ENCODE peak calls at places on chromosome 7, in six cellular contexts. One of them, this sample, is unnamed.

GRCh38 chr7:15215611-15216010 is 313.1 kb upstream of the DGKB start:
- DNase-seq in NB4: no peak
- DNase-seq in endothelial cell of umbilical vein: no peak
- DNase-seq in K562: no peak
- DNase-seq in GM12878: no peak
- DNase-seq in HepG2: no peak
- DNase-seq in this sample: no peak

GRCh38 chr7:27172388-27172774 is 1.7 kb downstream of the HOXA10 start:
- DNase-seq in HepG2: no peak
- DNase-seq in NB4: peak; percentile 64
- DNase-seq in endothelial cell of umbilical vein: peak; percentile 69
- DNase-seq in GM12878: no peak
- DNase-seq in K562: no peak
- DNase-seq in this sample: no peak

GRCh38 chr7:105246195-105247078 is 142.3 kb downstream of the SRPK2 start:
- DNase-seq in endothelial cell of umbilical vein: no peak
- DNase-seq in HepG2: no peak
- DNase-seq in GM12878: no peak
- DNase-seq in NB4: no peak
- DNase-seq in K562: no peak
- DNase-seq in this sample: no peak

GRCh38 chr7:129343099-129343700 is 91.0 kb upstream of the STRIP2 start:
- DNase-seq in NB4: peak; percentile 70
- DNase-seq in GM12878: no peak
- DNase-seq in K562: peak; percentile 77
- DNase-seq in HepG2: peak; percentile 19
- DNase-seq in endothelial cell of umbilical vein: peak; percentile 68
- DNase-seq in this sample: peak; percentile 57

GRCh38 chr7:70640266-70640833 is 491.6 kb upstream of the GALNT17 start:
- DNase-seq in K562: no peak
- DNase-seq in endothelial cell of umbilical vein: no peak
- DNase-seq in HepG2: no peak
- DNase-seq in NB4: no peak
- DNase-seq in GM12878: no peak
- DNase-seq in this sample: no peak

GRCh38 chr7:150595361-150595760 is 28.2 kb downstream of the GIMAP4 start:
- DNase-seq in HepG2: no peak
- DNase-seq in endothelial cell of umbilical vein: peak; percentile 68
- DNase-seq in NB4: no peak
- DNase-seq in K562: no peak
- DNase-seq in GM12878: no peak
- DNase-seq in this sample: no peak

GRCh38 chr7:143245123-143245522 is 18.1 kb upstream of the GSTK1 start:
- DNase-seq in NB4: peak; percentile 50
- DNase-seq in HepG2: no peak
- DNase-seq in K562: no peak
- DNase-seq in endothelial cell of umbilical vein: peak; percentile 58
- DNase-seq in GM12878: no peak
- DNase-seq in this sample: no peak

GRCh38 chr7:87851242-87851641 is 24.9 kb downstream of the SLC25A40 start:
- DNase-seq in GM12878: no peak
- DNase-seq in K562: no peak
- DNase-seq in HepG2: no peak
- DNase-seq in endothelial cell of umbilical vein: no peak
- DNase-seq in NB4: no peak
- DNase-seq in this sample: no peak

GRCh38 chr7:148754912-148755311 is 56.2 kb downstream of the CUL1 start:
- DNase-seq in HepG2: no peak
- DNase-seq in NB4: no peak
- DNase-seq in K562: no peak
- DNase-seq in endothelial cell of umbilical vein: no peak
- DNase-seq in GM12878: no peak
- DNase-seq in this sample: no peak

GRCh38 chr7:130994378-130995115 is 260.5 kb upstream of the KLF14 start:
- DNase-seq in NB4: no peak
- DNase-seq in endothelial cell of umbilical vein: no peak
- DNase-seq in K562: no peak
- DNase-seq in GM12878: no peak
- DNase-seq in HepG2: no peak
- DNase-seq in this sample: no peak

GRCh38 chr7:141698247-141699015 is 3.5 kb downstream of the DENND11 start:
- DNase-seq in NB4: peak; percentile 40
- DNase-seq in K562: no peak
- DNase-seq in endothelial cell of umbilical vein: no peak
- DNase-seq in GM12878: peak; percentile 35
- DNase-seq in HepG2: no peak
- DNase-seq in this sample: no peak

GRCh38 chr7:82325416-82325815 is 118.2 kb downstream of the CACNA2D1 start:
- DNase-seq in GM12878: no peak
- DNase-seq in endothelial cell of umbilical vein: no peak
- DNase-seq in K562: no peak
- DNase-seq in NB4: no peak
- DNase-seq in HepG2: no peak
- DNase-seq in this sample: no peak

GRCh38 chr7:82317257-82317721 is 126.3 kb downstream of the CACNA2D1 start:
- DNase-seq in HepG2: no peak
- DNase-seq in endothelial cell of umbilical vein: no peak
- DNase-seq in GM12878: no peak
- DNase-seq in NB4: no peak
- DNase-seq in K562: no peak
- DNase-seq in this sample: no peak

GRCh38 chr7:82317760-82318159 is 125.8 kb downstream of the CACNA2D1 start:
- DNase-seq in NB4: no peak
- DNase-seq in K562: no peak
- DNase-seq in HepG2: no peak
- DNase-seq in endothelial cell of umbilical vein: no peak
- DNase-seq in GM12878: no peak
- DNase-seq in this sample: no peak

GRCh38 chr7:82323806-82324205 is 119.8 kb downstream of the CACNA2D1 start:
- DNase-seq in GM12878: no peak
- DNase-seq in NB4: no peak
- DNase-seq in HepG2: no peak
- DNase-seq in K562: no peak
- DNase-seq in endothelial cell of umbilical vein: no peak
- DNase-seq in this sample: no peak

DNA sequence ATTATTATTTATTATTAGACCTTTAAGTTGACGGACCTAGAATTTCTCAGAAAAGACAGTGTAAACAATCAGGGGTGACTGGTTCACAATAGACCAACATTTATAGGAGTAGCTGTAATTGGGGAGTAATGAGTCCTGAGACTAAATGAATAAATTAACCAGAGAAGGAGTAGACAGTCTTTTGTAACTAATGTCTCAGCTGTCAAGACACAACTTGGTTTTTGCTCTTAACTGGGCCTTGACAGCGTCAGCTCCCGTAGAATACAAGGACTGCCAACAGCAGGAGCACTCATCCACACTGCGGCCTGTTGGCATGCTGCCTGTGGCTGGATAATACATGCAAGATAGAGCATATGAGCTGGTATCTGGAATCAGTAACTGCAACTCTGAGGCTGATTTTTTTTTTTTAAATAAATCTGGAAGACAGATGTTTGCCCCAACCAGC is 123.9 kb downstream of the CACNA2D1 start:
- DNase-seq in HepG2: no peak
- DNase-seq in endothelial cell of umbilical vein: peak; percentile 62
- DNase-seq in NB4: no peak
- DNase-seq in K562: no peak
- DNase-seq in GM12878: no peak
- DNase-seq in this sample: no peak
- TF ChIP-seq MYC in HepG2: no peak
- TF ChIP-seq MYC in endothelial cell of umbilical vein: no peak
- TF ChIP-seq MYC in NB4: no peak
- TF ChIP-seq MYC in K562: no peak
- TF ChIP-seq MYC in GM12878: no peak
- TF ChIP-seq MYC in this sample: no peak

GRCh38 chr7:113715981-113716870 is 202.6 kb downstream of the PPP1R3A start:
- DNase-seq in K562: no peak
- DNase-seq in GM12878: no peak
- DNase-seq in endothelial cell of umbilical vein: no peak
- DNase-seq in HepG2: no peak
- DNase-seq in NB4: no peak
- DNase-seq in this sample: no peak
- TF ChIP-seq MYC in K562: no peak
- TF ChIP-seq MYC in GM12878: no peak
- TF ChIP-seq MYC in endothelial cell of umbilical vein: no peak
- TF ChIP-seq MYC in HepG2: no peak
- TF ChIP-seq MYC in NB4: no peak
- TF ChIP-seq MYC in this sample: no peak

GRCh38 chr7:46230298-46231295 is 309.5 kb upstream of the IGFBP3 start:
- DNase-seq in endothelial cell of umbilical vein: no peak
- DNase-seq in GM12878: no peak
- DNase-seq in NB4: no peak
- DNase-seq in K562: no peak
- DNase-seq in HepG2: no peak
- DNase-seq in this sample: no peak
- TF ChIP-seq MYC in endothelial cell of umbilical vein: no peak
- TF ChIP-seq MYC in GM12878: no peak
- TF ChIP-seq MYC in NB4: no peak
- TF ChIP-seq MYC in K562: no peak
- TF ChIP-seq MYC in HepG2: no peak
- TF ChIP-seq MYC in this sample: no peak

GRCh38 chr7:44757311-44757710 is 8.7 kb downstream of the ZMIZ2 start:
- DNase-seq in HepG2: no peak
- DNase-seq in K562: no peak
- DNase-seq in GM12878: no peak
- DNase-seq in NB4: no peak
- DNase-seq in endothelial cell of umbilical vein: no peak
- DNase-seq in this sample: no peak
- TF ChIP-seq MYC in HepG2: no peak
- TF ChIP-seq MYC in K562: no peak
- TF ChIP-seq MYC in GM12878: no peak
- TF ChIP-seq MYC in NB4: no peak
- TF ChIP-seq MYC in endothelial cell of umbilical vein: no peak
- TF ChIP-seq MYC in this sample: no peak

DNA sequence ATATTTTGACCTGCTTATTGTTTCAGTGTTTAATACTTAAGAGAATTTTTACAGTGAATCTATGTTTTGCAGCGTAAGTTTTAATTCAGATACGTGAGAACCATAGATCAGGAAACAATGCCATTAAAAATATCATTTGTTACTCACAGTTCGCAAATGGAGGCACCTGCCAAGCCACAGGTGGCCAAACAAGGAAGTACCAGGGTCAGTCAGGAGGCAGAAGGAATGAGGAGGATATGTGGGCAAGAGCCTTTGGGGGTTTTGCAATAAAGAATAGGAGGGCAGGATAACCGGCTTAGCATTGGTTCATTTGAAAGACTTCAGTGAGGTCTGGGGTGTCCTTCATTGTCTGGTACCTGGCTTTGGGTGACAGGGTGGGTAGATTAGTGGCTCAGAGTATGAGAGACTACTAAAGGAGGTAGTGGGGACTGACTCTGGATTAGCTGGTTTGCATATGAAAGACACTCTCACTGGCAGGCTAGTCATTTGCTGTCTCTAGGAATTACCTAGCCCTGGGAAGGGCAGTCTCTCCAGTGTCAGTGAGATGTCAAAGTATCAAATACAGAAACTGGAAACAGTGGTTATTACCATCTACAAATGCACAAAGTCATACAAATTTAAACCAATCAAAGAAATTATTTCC is 132.2 kb upstream of the CAV2 start:
- DNase-seq in HepG2: no peak
- DNase-seq in NB4: no peak
- DNase-seq in GM12878: no peak
- DNase-seq in K562: no peak
- DNase-seq in endothelial cell of umbilical vein: no peak
- DNase-seq in this sample: no peak
- TF ChIP-seq MYC in HepG2: no peak
- TF ChIP-seq MYC in NB4: no peak
- TF ChIP-seq MYC in GM12878: no peak
- TF ChIP-seq MYC in K562: no peak
- TF ChIP-seq MYC in endothelial cell of umbilical vein: no peak
- TF ChIP-seq MYC in this sample: no peak